ENCODE peak calls at places on chromosomes 2 and 18, in six cellular contexts. R is stimulated activated CD8-positive, alpha-beta memory T cell treated with anti-CD3 and anti-CD28 coated beads, Interleukin-7, amount 100 ng/mL, for 4 hours; G is HFF-Myc; P is frontal cortex; T is NCI-H1092 treated with DMSO at 0.1 percent for 48 hours; W is H54. Q is an unnamed sample.

GRCh38 chr2:190202604-190203003 is 117.0 kb downstream of the HIBCH start:
- DNase-seq in R (no peak), G (no peak), P (no peak), T (no peak), W (no peak), Q (no peak)

GRCh38 chr2:36478999-36479398 is 119.0 kb downstream of the FEZ2 start:
- DNase-seq in R (no peak), G (no peak), P (no peak), T (no peak), W (no peak), Q (no peak)

GRCh38 chr2:66571873-66572272 is 136.9 kb downstream of the MEIS1 start:
- DNase-seq in R (no peak), G (no peak), P (no peak), T (no peak), W (no peak), Q (no peak)

GRCh38 chr2:104332733-104333132 is 521.2 kb upstream of the POU3F3 start:
- DNase-seq in R (no peak), G (no peak), P (no peak), T (no peak), W (no peak), Q (no peak)

GRCh38 chr2:104583791-104584190 is 270.1 kb upstream of the POU3F3 start:
- DNase-seq in R (no peak), G (no peak), P (no peak), T (no peak), W (no peak), Q (peak)

GRCh38 chr2:57869763-57870344 is 176.8 kb upstream of the VRK2 start:
- DNase-seq in R (no peak), G (no peak), P (no peak), T (peak), W (no peak), Q (no peak)

GRCh38 chr18:45106331-45106774 is 425.7 kb downstream of the SETBP1 start:
- DNase-seq in R (peak), G (peak), P (no peak), T (no peak), W (no peak), Q (no peak)

GRCh38 chr2:144136297-144136696 is 383.6 kb downstream of the ZEB2 start:
- DNase-seq in R (no peak), G (no peak), P (no peak), T (no peak), W (no peak), Q (no peak)

GRCh38 chr18:75407468-75408437 is 19.8 kb downstream of the SMIM21 start:
- DNase-seq in R (no peak), G (no peak), P (no peak), T (no peak), W (no peak), Q (no peak)

GRCh38 chr18:78105611-78106010 is 856.0 kb downstream of the GALR1 start:
- DNase-seq in R (no peak), G (no peak), P (no peak), T (no peak), W (no peak), Q (no peak)

GRCh38 chr2:96596596-96596995 is 41.5 kb downstream of the KANSL3 start:
- DNase-seq in R (no peak), G (no peak), P (peak), T (no peak), W (no peak), Q (no peak)

GRCh38 chr2:141392517-141393213 is 738.2 kb downstream of the LRP1B start:
- DNase-seq in R (no peak), G (no peak), P (no peak), T (no peak), W (peak), Q (no peak)

GRCh38 chr2:143600136-143600535 is 470.9 kb downstream of the ARHGAP15 start:
- DNase-seq in R (no peak), G (no peak), P (no peak), T (no peak), W (no peak), Q (no peak)

GRCh38 chr2:42663106-42663755 is 94.8 kb downstream of the MTA3 start:
- DNase-seq in R (peak), G (peak), P (peak), T (peak), W (peak), Q (peak)

GRCh38 chr18:61953641-61954040 is 60.8 kb upstream of the RNF152 start:
- DNase-seq in R (no peak), G (no peak), P (no peak), T (no peak), W (no peak), Q (no peak)

GRCh38 chr2:189613077-189613636 is 32.6 kb upstream of the SLC40A1 start:
- DNase-seq in R (no peak), G (peak), P (no peak), T (no peak), W (no peak), Q (no peak)

GRCh38 chr2:158031371-158031770 is 70.3 kb upstream of the UPP2 start:
- DNase-seq in R (no peak), G (no peak), P (no peak), T (no peak), W (no peak), Q (no peak)

GRCh38 chr2:187819624-187820023 is 265.4 kb upstream of the TFPI start:
- DNase-seq in R (no peak), G (no peak), P (no peak), T (no peak), W (no peak), Q (no peak)

GRCh38 chr2:23298551-23298950 is 86.4 kb upstream of the KLHL29 start:
- DNase-seq in R (no peak), G (no peak), P (no peak), T (no peak), W (no peak), Q (no peak)

GRCh38 chr18:9392726-9393125 is 58.2 kb downstream of the TWSG1 start:
- DNase-seq in R (no peak), G (no peak), P (no peak), T (no peak), W (no peak), Q (no peak)

GRCh38 chr2:39524756-39525635 is 87.9 kb upstream of the MAP4K3 start:
- DNase-seq in R (no peak), G (no peak), P (no peak), T (no peak), W (no peak), Q (no peak)

GRCh38 chr2:6880200-6880733 is 2.7 kb downstream of the RSAD2 start:
- DNase-seq in R (no peak), G (no peak), P (no peak), T (no peak), W (no peak), Q (no peak)

GRCh38 chr18:79965119-79965902 is 868 bp downstream of the HSBP1L1 start:
- DNase-seq in R (no peak), G (peak), P (peak), T (peak), W (no peak), Q (peak)

GRCh38 chr2:182726473-182726872 is 10.4 kb downstream of the DNAJC10 start:
- DNase-seq in R (no peak), G (no peak), P (no peak), T (no peak), W (no peak), Q (no peak)

GRCh38 chr2:3483227-3483985 is 35.9 kb downstream of the ADI1 start:
- DNase-seq in R (no peak), G (no peak), P (no peak), T (no peak), W (no peak), Q (peak)

GRCh38 chr2:100707016-100707947 is 112.7 kb upstream of the NPAS2 start:
- DNase-seq in R (no peak), G (no peak), P (no peak), T (no peak), W (no peak), Q (no peak)

GRCh38 chr18:24400587-24400986 is 3.0 kb upstream of the OSBPL1A start:
- DNase-seq in R (no peak), G (no peak), P (no peak), T (no peak), W (no peak), Q (no peak)

GRCh38 chr2:240662681-240663080 is 20.0 kb downstream of the AQP12B start:
- DNase-seq in R (no peak), G (no peak), P (no peak), T (no peak), W (no peak), Q (no peak)

GRCh38 chr2:43013821-43014345 is 212.5 kb downstream of the ZFP36L2 start:
- DNase-seq in R (no peak), G (no peak), P (no peak), T (no peak), W (no peak), Q (no peak)